ENCODE peak calls at places on chromosomes 11 and 22, in five cellular contexts. T, H, P, E and J are unnamed samples.

GRCh38 chr11:77473801-77474508 is at the start of gene PAK1:
- DNase-seq in P (no peak), E (peak; percentile 76), H (peak; percentile 88), T (peak; percentile 83), J (peak; percentile 68)

GRCh38 chr22:45656577-45656976 is 15.1 kb upstream of the ATXN10 start:
- DNase-seq in E (no peak), T (no peak), H (no peak), P (no peak), J (no peak)

GRCh38 chr22:36366291-36366708 is 21.5 kb downstream of the MYH9 start:
- DNase-seq in H (no peak), T (no peak), P (no peak), E (no peak), J (no peak)

GRCh38 chr22:35818897-35819296 is 101.2 kb downstream of the APOL5 start:
- DNase-seq in H (no peak), P (no peak), E (no peak), T (no peak), J (no peak)

GRCh38 chr11:107092667-107093066 is 74.4 kb upstream of the GUCY1A2 start:
- DNase-seq in E (no peak), H (no peak), P (no peak), T (no peak), J (no peak)

GRCh38 chr22:38788846-38789245 is 5.1 kb downstream of the DNAL4 start:
- DNase-seq in P (no peak), T (no peak), E (no peak), H (no peak), J (no peak)

GRCh38 chr11:116460156-116460965 is 312.4 kb downstream of the BUD13 start:
- DNase-seq in H (no peak), E (no peak), P (no peak), T (no peak), J (no peak)

GRCh38 chr22:36384766-36385400 is 2.9 kb downstream of the MYH9 start:
- DNase-seq in H (no peak), T (no peak), P (peak; percentile 65), E (no peak), J (peak; percentile 64)

GRCh38 chr22:19122752-19123492 is 710 bp upstream of the DGCR2 start:
- DNase-seq in E (no peak), T (peak; percentile 23), H (peak; percentile 38), P (peak; percentile 21), J (no peak)

GRCh38 chr22:30284172-30284571 is 5.1 kb downstream of the CASTOR1 start:
- DNase-seq in T (no peak), H (no peak), P (no peak), E (no peak), J (no peak)

GRCh38 chr11:88455974-88456373 is 118.4 kb upstream of the CTSC start:
- DNase-seq in H (no peak), E (no peak), T (no peak), P (no peak), J (no peak)

GRCh38 chr11:67055812-67056211 is 835 bp upstream of the RHOD start:
- DNase-seq in P (no peak), T (no peak), H (no peak), E (no peak), J (no peak)

GRCh38 chr11:37908224-37908558 is 1310.2 kb upstream of the RAG2 start:
- DNase-seq in E (no peak), P (no peak), H (no peak), T (no peak), J (no peak)

GRCh38 chr22:19767427-19768380 is 7.1 kb downstream of the TBX1 start:
- DNase-seq in H (no peak), E (no peak), T (no peak), P (no peak), J (no peak)

GRCh38 chr11:76600124-76600655 is 70.4 kb downstream of the LRRC32 start:
- DNase-seq in E (no peak), T (no peak), H (no peak), P (no peak), J (no peak)

GRCh38 chr11:126048198-126048597 is 14.5 kb downstream of the CDON start:
- DNase-seq in E (no peak), H (no peak), T (no peak), P (no peak), J (no peak)

GRCh38 chr11:77346906-77347603 is 45.6 kb upstream of the GDPD4 start:
- DNase-seq in H (no peak), E (no peak), T (no peak), P (no peak), J (no peak)

GRCh38 chr11:86228967-86229330 is 15.6 kb upstream of the EED start:
- DNase-seq in H (no peak), E (no peak), T (no peak), P (no peak), J (no peak)

GRCh38 chr11:123218451-123218850 is 23.4 kb upstream of the CLMP start:
- DNase-seq in E (no peak), T (no peak), H (no peak), P (no peak), J (no peak)

GRCh38 chr22:30754971-30755759 is 60.5 kb downstream of the OSBP2 start:
- DNase-seq in T (peak; percentile 70), H (peak; percentile 61), P (peak; percentile 49), E (peak; percentile 40), J (peak; percentile 44)

GRCh38 chr22:41360126-41360525 is 21.6 kb upstream of the TEF start:
- DNase-seq in H (no peak), E (no peak), T (no peak), P (no peak), J (no peak)

GRCh38 chr22:24965822-24966626 is 13.5 kb downstream of the KIAA1671 start:
- DNase-seq in H (no peak), E (no peak), P (no peak), T (no peak), J (no peak)

GRCh38 chr11:70422692-70423522 is 24.6 kb downstream of the CTTN start:
- DNase-seq in P (no peak), H (no peak), E (no peak), T (no peak), J (no peak)

GRCh38 chr11:125182522-125182921 is 18.0 kb downstream of the PKNOX2 start:
- DNase-seq in P (no peak), E (no peak), H (no peak), T (no peak), J (no peak)

GRCh38 chr11:95147364-95147905 is 57.8 kb downstream of the ENDOD1 start:
- DNase-seq in H (no peak), E (no peak), T (peak; percentile 69), P (no peak), J (peak; percentile 63)

GRCh38 chr22:37305873-37306272 is 23.6 kb downstream of the CYTH4 start:
- DNase-seq in E (no peak), T (no peak), P (no peak), H (no peak), J (no peak)

GRCh38 chr22:25208743-25209505 is 9.3 kb downstream of the CRYBB3 start:
- DNase-seq in H (no peak), T (no peak), E (no peak), P (no peak), J (no peak)

GRCh38 chr11:69817265-69818236 is 1.7 kb downstream of the FGF3 start:
- DNase-seq in E (no peak), H (no peak), T (no peak), P (no peak), J (peak; percentile 12)

GRCh38 chr22:46754110-46754799 is 8.2 kb upstream of the TBC1D22A start:
- DNase-seq in H (peak; percentile 89), T (peak; percentile 33), E (no peak), P (no peak), J (peak; percentile 76)

GRCh38 chr22:33163815-33164214 is 105.6 kb upstream of the SYN3 start:
- DNase-seq in H (no peak), P (no peak), T (no peak), E (no peak), J (no peak)

GRCh38 chr11:69467196-69467595 is 14.3 kb upstream of the LINC01488 start:
- DNase-seq in E (no peak), T (no peak), P (no peak), H (no peak), J (no peak)

GRCh38 chr22:37624876-37625275 is 14.6 kb upstream of the SH3BP1 start:
- DNase-seq in P (no peak), H (no peak), T (no peak), E (no peak), J (no peak)

GRCh38 chr22:46575915-46576555 is 38.6 kb upstream of the CELSR1 start:
- DNase-seq in E (no peak), T (no peak), P (no peak), H (no peak), J (no peak)

GRCh38 chr11:128559496-128560103 is 27.8 kb downstream of the ETS1 start:
- DNase-seq in H (no peak), P (no peak), E (no peak), T (no peak), J (no peak)

GRCh38 chr22:21591695-21592094 is 24.2 kb downstream of the UBE2L3 start:
- DNase-seq in P (no peak), H (no peak), T (no peak), E (no peak), J (no peak)

GRCh38 chr11:133988686-133989410 is 32.1 kb upstream of the IGSF9B start:
- DNase-seq in H (no peak), P (no peak), E (no peak), T (no peak), J (no peak)

GRCh38 chr22:44571566-44572413 is 73.8 kb upstream of the RTL6 start:
- DNase-seq in E (no peak), P (no peak), H (no peak), T (no peak), J (peak; percentile 32)

GRCh38 chr22:40668611-40669390 is 10.5 kb upstream of the MCHR1 start:
- DNase-seq in H (no peak), T (no peak), P (no peak), E (no peak), J (peak; percentile 57)

GRCh38 chr11:130625907-130626306 is 177.5 kb downstream of the ADAMTS15 start:
- DNase-seq in H (no peak), P (no peak), T (no peak), E (no peak), J (no peak)